ENCODE peak calls at places on chromosomes 13 and 19, in four cellular contexts. One of them, this sample, is unnamed.

GRCh38 chr13:28582225-28582891 is 76.6 kb upstream of the POMP start:
- DNase-seq in naive thymus-derived CD8-positive, alpha-beta T cell: no peak
- DNase-seq in psoas muscle: no peak
- DNase-seq in effector memory CD8-positive, alpha-beta T cell: no peak
- DNase-seq in this sample: no peak

GRCh38 chr13:20035130-20035529 is 76.6 kb downstream of the ZMYM2 start:
- DNase-seq in naive thymus-derived CD8-positive, alpha-beta T cell: no peak
- DNase-seq in psoas muscle: no peak
- DNase-seq in effector memory CD8-positive, alpha-beta T cell: no peak
- DNase-seq in this sample: no peak

GRCh38 chr13:34128661-34129060 is 310.7 kb downstream of the RFC3 start:
- DNase-seq in naive thymus-derived CD8-positive, alpha-beta T cell: no peak
- DNase-seq in psoas muscle: no peak
- DNase-seq in effector memory CD8-positive, alpha-beta T cell: no peak
- DNase-seq in this sample: no peak

GRCh38 chr19:28427256-28428083 is 785.5 kb downstream of the UQCRFS1 start:
- DNase-seq in naive thymus-derived CD8-positive, alpha-beta T cell: no peak
- DNase-seq in psoas muscle: no peak
- DNase-seq in effector memory CD8-positive, alpha-beta T cell: no peak
- DNase-seq in this sample: no peak

GRCh38 chr13:95354680-95355487 is 53.6 kb upstream of the ABCC4 start:
- DNase-seq in naive thymus-derived CD8-positive, alpha-beta T cell: no peak
- DNase-seq in psoas muscle: no peak
- DNase-seq in effector memory CD8-positive, alpha-beta T cell: no peak
- DNase-seq in this sample: no peak

GRCh38 chr13:22454586-22454985 is 726.2 kb upstream of the SGCG start:
- DNase-seq in naive thymus-derived CD8-positive, alpha-beta T cell: no peak
- DNase-seq in psoas muscle: no peak
- DNase-seq in effector memory CD8-positive, alpha-beta T cell: no peak
- DNase-seq in this sample: no peak

GRCh38 chr19:11663162-11663561 is 65.9 kb downstream of the ZNF627 start:
- DNase-seq in naive thymus-derived CD8-positive, alpha-beta T cell: no peak
- DNase-seq in psoas muscle: no peak
- DNase-seq in effector memory CD8-positive, alpha-beta T cell: no peak
- DNase-seq in this sample: no peak

GRCh38 chr13:44969858-44970484 is 19.3 kb downstream of the NUFIP1 start:
- DNase-seq in naive thymus-derived CD8-positive, alpha-beta T cell: peak
- DNase-seq in psoas muscle: no peak
- DNase-seq in effector memory CD8-positive, alpha-beta T cell: no peak
- DNase-seq in this sample: no peak

This sample was measured in SIG-M5.